ENCODE peak calls at places on chromosomes 7 and 10, in ten cellular contexts. I is tibial artery; F is uterus; D is PC-3; U is Peyer's patch; R is CD8-positive, alpha-beta T cell; Q is stomach; K is GM12864; T is choroid plexus epithelial cell; A is epithelial cell of esophagus. N is an unnamed sample.

GRCh38 chr10:88651131-88651541 is 13.1 kb upstream of the LIPF start:
- DNase-seq in T (peak), Q (no peak), U (no peak), K (no peak), D (no peak), F (no peak), I (no peak), R (no peak), A (peak), N (no peak)

GRCh38 chr10:72702868-72703581 is 11.1 kb downstream of the MCU start:
- DNase-seq in D (no peak), U (no peak), A (no peak), Q (no peak), R (no peak), I (no peak), T (peak), F (no peak), K (no peak), N (peak)

GRCh38 chr10:83959330-83959729 is 180.0 kb upstream of the GHITM start:
- DNase-seq in F (no peak), R (no peak), T (no peak), Q (no peak), U (no peak), D (no peak), A (no peak), I (no peak), K (no peak), N (no peak)

GRCh38 chr10:43427166-43427825 is 9.6 kb upstream of the ZNF487 start:
- DNase-seq in F (no peak), I (no peak), A (no peak), D (no peak), U (no peak), R (no peak), Q (no peak), K (no peak), T (no peak), N (peak)

GRCh38 chr7:105766421-105767191 is 109.8 kb downstream of the ATXN7L1 start:
- DNase-seq in U (no peak), R (no peak), I (no peak), Q (no peak), A (no peak), T (no peak), D (no peak), F (no peak), K (no peak), N (peak)

GRCh38 chr7:118072893-118073674 is 110.9 kb upstream of the LSM8 start:
- DNase-seq in I (no peak), R (no peak), F (no peak), K (no peak), D (no peak), T (no peak), A (peak), U (no peak), Q (no peak), N (no peak)

GRCh38 chr10:103241262-103242011 is 4.2 kb upstream of the RPEL1 start:
- DNase-seq in T (peak), Q (peak), A (peak), I (peak), D (peak), U (peak), K (no peak), F (no peak), R (no peak), N (no peak)

GRCh38 chr7:143003393-143004051 is 23.4 kb downstream of the OR9A2 start:
- DNase-seq in R (no peak), U (no peak), I (no peak), A (peak), D (peak), K (peak), Q (no peak), F (no peak), T (peak), N (peak)

GRCh38 chr10:34721201-34721840 is 93.8 kb downstream of the PARD3 start:
- DNase-seq in R (no peak), A (peak), I (no peak), K (no peak), D (peak), U (no peak), Q (no peak), F (no peak), T (peak), N (no peak)

GRCh38 chr10:26714385-26714784 is 16.9 kb downstream of the PDSS1 start:
- DNase-seq in D (no peak), U (no peak), I (no peak), F (no peak), A (no peak), T (no peak), K (no peak), R (no peak), Q (no peak), N (no peak)

GRCh38 chr10:125550362-125550761 is 132.6 kb downstream of the TEX36 start:
- DNase-seq in A (no peak), F (no peak), Q (no peak), I (no peak), K (no peak), U (no peak), T (no peak), D (peak), R (no peak), N (no peak)

GRCh38 chr7:123966936-123967335 is 41.9 kb downstream of the SPAM1 start:
- DNase-seq in K (no peak), T (no peak), Q (no peak), A (no peak), U (no peak), I (no peak), F (no peak), D (no peak), R (no peak), N (peak)

GRCh38 chr7:91265693-91266066 is 1.4 kb downstream of the FZD1 start:
- DNase-seq in D (no peak), F (no peak), R (no peak), A (peak), U (no peak), I (peak), Q (no peak), T (peak), K (no peak), N (peak)

GRCh38 chr10:79166312-79166721 is 97.6 kb downstream of the ZMIZ1 start:
- DNase-seq in F (no peak), A (no peak), Q (no peak), I (no peak), R (no peak), D (no peak), U (no peak), K (no peak), T (no peak), N (no peak)

GRCh38 chr10:132446661-132447445 is 49.9 kb downstream of the PWWP2B start:
- DNase-seq in F (peak), A (peak), R (peak), Q (peak), T (peak), U (peak), I (no peak), D (peak), K (no peak), N (peak)

DNA sequence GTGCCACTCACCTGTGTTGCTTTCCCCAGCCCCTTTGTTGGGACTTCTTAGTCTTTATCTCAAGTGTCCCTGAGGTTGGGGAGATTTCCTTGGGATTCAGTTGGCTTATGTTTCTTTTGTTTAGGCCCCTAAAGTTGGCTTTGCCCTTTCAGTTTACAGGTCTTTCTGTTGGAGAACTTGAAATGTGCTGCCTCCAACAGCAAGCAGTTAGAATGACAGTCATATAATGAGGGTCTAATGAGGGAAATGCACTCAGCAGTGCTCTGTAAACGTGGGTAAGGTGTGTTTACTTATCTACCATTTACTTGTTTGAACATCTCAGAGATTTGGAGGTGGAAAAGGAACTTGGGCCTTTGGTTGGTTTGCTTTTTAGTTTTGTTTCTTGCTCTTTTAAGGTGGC is 191.4 kb upstream of the STK17A start:
- DNase-seq in T (no peak), D (no peak), K (no peak), A (no peak), U (no peak), Q (no peak), R (no peak), I (no peak), F (no peak), N (no peak)
- TF ChIP-seq CTCF in T (no peak), D (no peak), K (no peak), A (no peak), U (no peak), Q (no peak), R (no peak), I (no peak), F (no peak), N (no peak)

GRCh38 chr10:75329190-75329745 is 72.3 kb downstream of the ZNF503 start:
- DNase-seq in T (no peak), R (no peak), F (no peak), K (no peak), A (no peak), Q (no peak), U (no peak), I (no peak), D (no peak), N (no peak)
- H3K4me3 ChIP-seq in T (no peak), R (no peak), F (no peak), K (no peak), A (no peak), Q (no peak), U (no peak), I (no peak), D (no peak), N (no peak)

GRCh38 chr7:45129181-45129800 is 17.8 kb upstream of the TBRG4 start:
- DNase-seq in R (no peak), T (peak), A (no peak), K (no peak), I (no peak), D (no peak), U (no peak), Q (no peak), F (no peak), N (no peak)
- TF ChIP-seq CTCF in R (no peak), T (no peak), A (no peak), K (no peak), I (no peak), D (no peak), U (no peak), Q (no peak), F (no peak), N (no peak)

DNA sequence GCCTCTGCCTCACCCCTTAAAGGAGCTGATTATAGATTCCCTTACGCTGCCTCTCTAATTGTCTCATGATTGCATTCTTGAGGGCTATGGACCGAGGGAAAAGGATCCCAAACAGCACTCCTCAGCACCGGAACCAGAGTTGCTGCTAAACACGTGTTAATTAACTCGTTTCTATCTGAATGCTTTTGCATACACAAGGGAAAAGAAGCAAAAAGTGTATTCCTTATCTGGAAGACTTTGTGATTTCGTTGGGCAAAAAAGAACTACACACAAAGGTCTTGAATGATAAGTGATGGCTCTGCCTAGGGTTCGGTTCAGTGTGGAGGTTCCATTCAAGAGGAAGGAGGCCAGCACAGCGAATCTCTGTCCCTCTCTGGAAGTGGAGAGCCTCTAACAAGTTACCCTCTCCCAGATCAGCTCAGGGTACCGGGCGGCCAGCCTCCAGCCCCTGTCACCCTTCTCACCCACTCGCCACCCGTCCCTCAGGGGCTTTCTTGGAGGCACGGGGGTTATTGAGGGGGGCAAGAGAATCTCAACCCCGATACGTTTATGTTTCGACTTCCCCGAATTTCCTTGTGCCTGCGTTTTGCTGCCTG is 525 bp upstream of the SLC4A2 start:
- DNase-seq in F (no peak), U (no peak), D (peak), K (no peak), T (peak), R (no peak), A (peak), I (peak), Q (no peak), N (peak)
- H3K4me3 ChIP-seq in F (peak), U (peak), D (peak), K (peak), T (peak), R (peak), A (peak), I (peak), Q (peak), N (peak)